ENCODE peak calls at places on chromosomes 11 and 22, in six cellular contexts. One of them, this sample, is unnamed.

GRCh38 chr11:70225629-70226582 is 22.8 kb downstream of the FADD start:
- DNase-seq in K562: no peak
- DNase-seq in GM12891: no peak
- DNase-seq in HepG2: no peak
- DNase-seq in GM12878: no peak
- DNase-seq in H1: no peak
- DNase-seq in this sample: no peak

GRCh38 chr11:122604626-122605025 is 50.9 kb upstream of the UBASH3B start:
- DNase-seq in GM12878: no peak
- DNase-seq in H1: no peak
- DNase-seq in HepG2: no peak
- DNase-seq in GM12891: no peak
- DNase-seq in K562: no peak
- DNase-seq in this sample: no peak

GRCh38 chr11:827146-827860 is 416 bp upstream of the CRACR2B start:
- DNase-seq in K562: peak
- DNase-seq in H1: peak
- DNase-seq in GM12878: no peak
- DNase-seq in HepG2: peak
- DNase-seq in GM12891: no peak
- DNase-seq in this sample: peak

GRCh38 chr11:82858556-82859091 is 41.6 kb downstream of the PRCP start:
- DNase-seq in GM12878: no peak
- DNase-seq in H1: no peak
- DNase-seq in HepG2: no peak
- DNase-seq in K562: no peak
- DNase-seq in GM12891: no peak
- DNase-seq in this sample: no peak

GRCh38 chr22:36873614-36874308 is 13.0 kb downstream of the NCF4 start:
- DNase-seq in HepG2: peak
- DNase-seq in GM12878: peak
- DNase-seq in K562: peak
- DNase-seq in H1: no peak
- DNase-seq in GM12891: peak
- DNase-seq in this sample: peak

GRCh38 chr11:37946155-37946766 is 1348.2 kb upstream of the RAG2 start:
- DNase-seq in GM12891: no peak
- DNase-seq in H1: peak
- DNase-seq in GM12878: peak
- DNase-seq in K562: peak
- DNase-seq in HepG2: peak
- DNase-seq in this sample: no peak

GRCh38 chr11:35649984-35650383 is 12.6 kb upstream of the TRIM44 start:
- DNase-seq in GM12878: no peak
- DNase-seq in H1: no peak
- DNase-seq in K562: no peak
- DNase-seq in GM12891: no peak
- DNase-seq in HepG2: no peak
- DNase-seq in this sample: no peak

GRCh38 chr11:59990421-59990820 is 26.6 kb upstream of the OOSP4B start:
- DNase-seq in GM12891: no peak
- DNase-seq in K562: no peak
- DNase-seq in HepG2: no peak
- DNase-seq in H1: no peak
- DNase-seq in GM12878: no peak
- DNase-seq in this sample: no peak

GRCh38 chr22:45273452-45274075 is 11.2 kb upstream of the UPK3A start:
- DNase-seq in H1: no peak
- DNase-seq in HepG2: peak
- DNase-seq in K562: no peak
- DNase-seq in GM12878: no peak
- DNase-seq in GM12891: no peak
- DNase-seq in this sample: no peak

GRCh38 chr22:36286096-36286957 is 33.4 kb downstream of the APOL1 start:
- DNase-seq in HepG2: peak
- DNase-seq in H1: peak
- DNase-seq in K562: peak
- DNase-seq in GM12891: peak
- DNase-seq in GM12878: no peak
- DNase-seq in this sample: peak

GRCh38 chr11:133999355-133999754 is 42.6 kb upstream of the IGSF9B start:
- DNase-seq in K562: no peak
- DNase-seq in GM12891: no peak
- DNase-seq in GM12878: no peak
- DNase-seq in HepG2: no peak
- DNase-seq in H1: no peak
- DNase-seq in this sample: no peak

GRCh38 chr22:27952779-27953178 is 33.7 kb upstream of the PITPNB start:
- DNase-seq in GM12878: no peak
- DNase-seq in K562: no peak
- DNase-seq in H1: no peak
- DNase-seq in HepG2: no peak
- DNase-seq in GM12891: no peak
- DNase-seq in this sample: no peak

GRCh38 chr11:86214710-86215109 is 29.8 kb upstream of the EED start:
- DNase-seq in GM12891: no peak
- DNase-seq in K562: no peak
- DNase-seq in GM12878: peak
- DNase-seq in H1: no peak
- DNase-seq in HepG2: no peak
- DNase-seq in this sample: no peak

GRCh38 chr11:70487160-70487559 is 88.8 kb downstream of the CTTN start:
- DNase-seq in H1: no peak
- DNase-seq in K562: no peak
- DNase-seq in HepG2: no peak
- DNase-seq in GM12891: no peak
- DNase-seq in GM12878: no peak
- DNase-seq in this sample: no peak

GRCh38 chr11:56849852-56850251 is 101.4 kb upstream of the OR9G4 start:
- DNase-seq in GM12878: no peak
- DNase-seq in H1: no peak
- DNase-seq in GM12891: no peak
- DNase-seq in HepG2: no peak
- DNase-seq in K562: no peak
- DNase-seq in this sample: no peak

GRCh38 chr22:47411006-47411405 is 648.6 kb downstream of the TBC1D22A start:
- DNase-seq in K562: no peak
- DNase-seq in GM12878: no peak
- DNase-seq in HepG2: no peak
- DNase-seq in GM12891: no peak
- DNase-seq in H1: no peak
- DNase-seq in this sample: no peak

GRCh38 chr11:43981006-43981405 is 38.6 kb downstream of the C11orf96 start:
- DNase-seq in HepG2: no peak
- DNase-seq in H1: no peak
- DNase-seq in GM12891: no peak
- DNase-seq in GM12878: no peak
- DNase-seq in K562: no peak
- DNase-seq in this sample: no peak

GRCh38 chr22:49251371-49251770 is 576.3 kb downstream of the BRD1 start:
- DNase-seq in GM12891: no peak
- DNase-seq in GM12878: no peak
- DNase-seq in K562: no peak
- DNase-seq in HepG2: no peak
- DNase-seq in H1: no peak
- DNase-seq in this sample: no peak
- TF ChIP-seq TAF1 in GM12891: no peak
- TF ChIP-seq TAF1 in GM12878: no peak
- TF ChIP-seq TAF1 in K562: no peak
- TF ChIP-seq TAF1 in HepG2: no peak
- TF ChIP-seq TAF1 in H1: no peak
- TF ChIP-seq TAF1 in this sample: no peak

DNA sequence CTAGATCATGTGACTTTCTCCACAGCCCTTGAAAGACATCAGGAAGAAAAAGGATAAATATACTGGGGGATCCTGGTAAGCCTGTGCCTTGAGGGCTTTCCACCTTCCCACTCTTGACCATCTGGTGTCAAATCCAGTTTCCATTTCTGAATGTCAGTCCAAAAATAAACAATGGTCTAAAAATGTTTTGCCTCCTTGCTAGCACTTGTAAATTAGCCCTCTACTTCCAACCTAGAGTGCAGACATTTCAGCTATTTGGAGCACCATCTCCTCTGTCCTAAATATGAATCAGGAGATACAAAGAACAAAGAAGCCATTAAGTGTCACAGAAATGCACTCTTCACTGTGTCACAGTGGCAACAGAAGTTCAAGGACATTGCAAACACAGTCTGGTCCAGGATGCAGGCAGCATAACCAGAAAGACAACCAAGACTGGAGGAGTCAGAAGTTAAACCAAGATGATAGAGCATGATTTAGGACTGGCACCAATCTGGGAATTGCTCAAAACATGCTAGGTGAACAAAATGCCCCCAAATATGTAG is 88.1 kb downstream of the CCDC34 start:
- DNase-seq in HepG2: peak
- DNase-seq in K562: no peak
- DNase-seq in GM12878: no peak
- DNase-seq in GM12891: no peak
- DNase-seq in H1: no peak
- DNase-seq in this sample: no peak
- TF ChIP-seq POLR2AphosphoS5 in HepG2: no peak
- TF ChIP-seq POLR2AphosphoS5 in K562: no peak
- TF ChIP-seq POLR2AphosphoS5 in GM12878: no peak
- TF ChIP-seq POLR2AphosphoS5 in GM12891: no peak
- TF ChIP-seq POLR2AphosphoS5 in H1: no peak
- TF ChIP-seq POLR2AphosphoS5 in this sample: no peak

GRCh38 chr11:64233913-64234839 is at the start of gene VEGFB:
- DNase-seq in GM12878: no peak
- DNase-seq in HepG2: no peak
- DNase-seq in K562: peak
- DNase-seq in GM12891: peak
- DNase-seq in H1: peak
- DNase-seq in this sample: peak

GRCh38 chr11:64232182-64233018 is 2.0 kb upstream of the VEGFB start:
- DNase-seq in K562: no peak
- DNase-seq in GM12891: no peak
- DNase-seq in GM12878: no peak
- DNase-seq in HepG2: no peak
- DNase-seq in H1: no peak
- DNase-seq in this sample: no peak

GRCh38 chr11:64235427-64236161 is 1.2 kb downstream of the VEGFB start:
- DNase-seq in GM12878: no peak
- DNase-seq in H1: no peak
- DNase-seq in HepG2: no peak
- DNase-seq in K562: no peak
- DNase-seq in GM12891: no peak
- DNase-seq in this sample: no peak

GRCh38 chr11:64237484-64237951 is 3.1 kb downstream of the VEGFB start:
- DNase-seq in GM12891: no peak
- DNase-seq in HepG2: peak
- DNase-seq in K562: no peak
- DNase-seq in GM12878: no peak
- DNase-seq in H1: no peak
- DNase-seq in this sample: no peak

DNA sequence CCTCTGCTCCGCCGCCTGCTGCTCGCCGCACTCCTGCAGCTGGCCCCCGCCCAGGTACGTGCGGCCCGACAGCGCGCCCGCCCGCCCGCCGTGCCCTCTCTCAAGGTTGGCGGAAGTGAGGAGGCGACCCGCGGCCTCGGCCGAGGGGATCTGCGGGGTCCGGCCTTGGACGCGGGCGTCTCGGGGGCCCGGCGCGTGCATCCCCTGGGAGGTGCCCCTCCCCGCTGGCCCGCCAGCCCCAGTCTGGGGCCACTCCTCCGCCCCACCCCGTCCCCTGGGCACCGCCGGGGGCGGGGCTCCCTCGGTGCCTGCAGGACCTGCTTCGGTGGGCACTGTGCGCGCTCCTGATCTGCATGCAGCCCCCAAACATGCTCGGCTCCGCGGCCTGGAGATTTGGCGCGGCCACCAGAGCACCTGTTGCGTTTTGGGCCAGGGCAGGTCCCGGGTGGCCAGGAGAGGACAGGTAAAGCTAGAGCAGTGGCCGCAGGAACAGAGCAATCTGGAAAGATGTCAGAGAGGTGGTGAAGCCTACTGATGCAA is 526 bp downstream of the VEGFB start:
- DNase-seq in H1: peak
- DNase-seq in GM12878: no peak
- DNase-seq in K562: peak
- DNase-seq in HepG2: no peak
- DNase-seq in GM12891: no peak
- DNase-seq in this sample: peak
- TF ChIP-seq POLR2A in H1: no peak
- TF ChIP-seq POLR2A in GM12878: no peak
- TF ChIP-seq POLR2A in K562: no peak
- TF ChIP-seq POLR2A in HepG2: no peak
- TF ChIP-seq POLR2A in GM12891: no peak
- TF ChIP-seq POLR2A in this sample: no peak

GRCh38 chr22:42428760-42429159 is 3.4 kb downstream of the NFAM1 start:
- DNase-seq in K562: no peak
- DNase-seq in H1: no peak
- DNase-seq in GM12891: no peak
- DNase-seq in HepG2: no peak
- DNase-seq in GM12878: no peak
- DNase-seq in this sample: no peak

GRCh38 chr22:42427211-42427610 is 5.0 kb downstream of the NFAM1 start:
- DNase-seq in GM12891: no peak
- DNase-seq in K562: no peak
- DNase-seq in GM12878: no peak
- DNase-seq in HepG2: no peak
- DNase-seq in H1: no peak
- DNase-seq in this sample: no peak

GRCh38 chr22:42425337-42425988 is 6.7 kb downstream of the NFAM1 start:
- DNase-seq in GM12891: no peak
- DNase-seq in HepG2: no peak
- DNase-seq in GM12878: no peak
- DNase-seq in H1: no peak
- DNase-seq in K562: no peak
- DNase-seq in this sample: no peak

GRCh38 chr22:42428025-42428424 is 4.2 kb downstream of the NFAM1 start:
- DNase-seq in GM12891: no peak
- DNase-seq in GM12878: no peak
- DNase-seq in H1: no peak
- DNase-seq in K562: no peak
- DNase-seq in HepG2: no peak
- DNase-seq in this sample: no peak

GRCh38 chr22:42425989-42426355 is 6.2 kb downstream of the NFAM1 start:
- DNase-seq in K562: peak
- DNase-seq in GM12891: no peak
- DNase-seq in GM12878: no peak
- DNase-seq in H1: no peak
- DNase-seq in HepG2: no peak
- DNase-seq in this sample: no peak
- TF ChIP-seq TAF1 in K562: no peak
- TF ChIP-seq TAF1 in GM12891: no peak
- TF ChIP-seq TAF1 in GM12878: no peak
- TF ChIP-seq TAF1 in H1: no peak
- TF ChIP-seq TAF1 in HepG2: no peak
- TF ChIP-seq TAF1 in this sample: no peak

DNA sequence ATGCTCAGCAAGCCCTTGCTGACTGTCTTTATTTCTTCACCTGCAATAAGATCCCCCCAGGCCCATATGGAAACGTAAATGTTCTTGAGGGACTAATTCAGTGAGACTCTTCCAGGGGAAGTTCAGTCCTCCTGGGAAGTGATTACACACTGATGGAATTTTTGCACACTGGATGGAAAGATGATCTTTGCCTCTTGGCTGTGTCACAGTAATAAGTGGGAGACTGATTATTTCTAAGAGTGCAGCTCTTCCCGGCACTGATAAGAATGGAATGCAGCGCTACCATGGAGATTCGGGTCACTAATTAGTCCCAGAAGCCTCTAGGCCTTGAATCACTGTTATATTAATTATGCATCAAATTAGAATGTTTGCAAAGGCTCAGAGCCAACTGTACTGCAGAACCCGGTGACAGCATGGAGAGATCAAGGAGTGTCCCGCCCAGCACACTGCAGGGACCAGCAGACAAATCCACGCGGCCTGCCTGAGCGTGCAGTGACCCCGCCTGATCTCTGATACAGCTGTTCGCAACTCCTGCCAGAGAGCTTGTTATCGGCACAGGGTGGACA is 178.3 kb downstream of the SNX19 start:
- DNase-seq in H1: no peak
- DNase-seq in HepG2: no peak
- DNase-seq in GM12878: no peak
- DNase-seq in GM12891: no peak
- DNase-seq in K562: no peak
- DNase-seq in this sample: no peak
- TF ChIP-seq POLR2AphosphoS5 in H1: no peak
- TF ChIP-seq POLR2AphosphoS5 in HepG2: no peak
- TF ChIP-seq POLR2AphosphoS5 in GM12878: no peak
- TF ChIP-seq POLR2AphosphoS5 in GM12891: no peak
- TF ChIP-seq POLR2AphosphoS5 in K562: no peak
- TF ChIP-seq POLR2AphosphoS5 in this sample: no peak